ENCODE peak calls at places on chromosomes 12 and 14, in nine cellular contexts. One of them, this sample, is unnamed.

GRCh38 chr12:3700861-3701260 is 52.0 kb downstream of the CRACR2A start:
- DNase-seq in fibroblast of pulmonary artery: peak
- DNase-seq in foreskin fibroblast: peak
- DNase-seq in iPS-NIHi11: no peak
- DNase-seq in non-pigmented ciliary epithelial cell: no peak
- DNase-seq in uterus: no peak
- DNase-seq in ACHN: no peak
- DNase-seq in DMS153: no peak
- DNase-seq in NCI-H774: no peak
- DNase-seq in this sample: no peak

GRCh38 chr14:32450919-32451675 is 122.0 kb downstream of the AKAP6 start:
- DNase-seq in fibroblast of pulmonary artery: peak
- DNase-seq in foreskin fibroblast: no peak
- DNase-seq in NCI-H774: no peak
- DNase-seq in iPS-NIHi11: no peak
- DNase-seq in DMS153: no peak
- DNase-seq in non-pigmented ciliary epithelial cell: no peak
- DNase-seq in ACHN: no peak
- DNase-seq in uterus: no peak
- DNase-seq in this sample: no peak

GRCh38 chr14:26595922-26596721 is 1.7 kb downstream of the NOVA1 start:
- DNase-seq in iPS-NIHi11: no peak
- DNase-seq in foreskin fibroblast: no peak
- DNase-seq in uterus: no peak
- DNase-seq in non-pigmented ciliary epithelial cell: no peak
- DNase-seq in ACHN: no peak
- DNase-seq in NCI-H774: no peak
- DNase-seq in fibroblast of pulmonary artery: peak
- DNase-seq in DMS153: no peak
- DNase-seq in this sample: no peak

GRCh38 chr14:106729551-106729950 is 1203.2 kb downstream of the TMEM121 start:
- DNase-seq in uterus: no peak
- DNase-seq in non-pigmented ciliary epithelial cell: no peak
- DNase-seq in fibroblast of pulmonary artery: no peak
- DNase-seq in DMS153: no peak
- DNase-seq in iPS-NIHi11: no peak
- DNase-seq in NCI-H774: no peak
- DNase-seq in ACHN: no peak
- DNase-seq in foreskin fibroblast: no peak
- DNase-seq in this sample: no peak

GRCh38 chr12:95498968-95499367 is 25.0 kb downstream of the METAP2 start:
- DNase-seq in non-pigmented ciliary epithelial cell: no peak
- DNase-seq in fibroblast of pulmonary artery: no peak
- DNase-seq in DMS153: no peak
- DNase-seq in foreskin fibroblast: no peak
- DNase-seq in iPS-NIHi11: no peak
- DNase-seq in uterus: no peak
- DNase-seq in NCI-H774: no peak
- DNase-seq in ACHN: no peak
- DNase-seq in this sample: no peak

GRCh38 chr14:98120831-98121464 is 1151.0 kb downstream of the BCL11B start:
- DNase-seq in uterus: no peak
- DNase-seq in iPS-NIHi11: no peak
- DNase-seq in foreskin fibroblast: no peak
- DNase-seq in DMS153: no peak
- DNase-seq in ACHN: no peak
- DNase-seq in non-pigmented ciliary epithelial cell: no peak
- DNase-seq in fibroblast of pulmonary artery: no peak
- DNase-seq in NCI-H774: no peak
- DNase-seq in this sample: peak

GRCh38 chr12:52010692-52011601 is 4.2 kb downstream of the TAMALIN start:
- DNase-seq in DMS153: no peak
- DNase-seq in NCI-H774: no peak
- DNase-seq in uterus: no peak
- DNase-seq in fibroblast of pulmonary artery: no peak
- DNase-seq in non-pigmented ciliary epithelial cell: no peak
- DNase-seq in iPS-NIHi11: no peak
- DNase-seq in ACHN: no peak
- DNase-seq in foreskin fibroblast: no peak
- DNase-seq in this sample: no peak

GRCh38 chr14:96151242-96151641 is 53.4 kb upstream of the BDKRB2 start:
- DNase-seq in non-pigmented ciliary epithelial cell: no peak
- DNase-seq in fibroblast of pulmonary artery: no peak
- DNase-seq in iPS-NIHi11: no peak
- DNase-seq in foreskin fibroblast: no peak
- DNase-seq in ACHN: no peak
- DNase-seq in uterus: no peak
- DNase-seq in DMS153: no peak
- DNase-seq in NCI-H774: no peak
- DNase-seq in this sample: no peak

GRCh38 chr12:82300611-82301010 is 57.6 kb downstream of the CCDC59 start:
- DNase-seq in fibroblast of pulmonary artery: peak
- DNase-seq in NCI-H774: no peak
- DNase-seq in DMS153: no peak
- DNase-seq in non-pigmented ciliary epithelial cell: no peak
- DNase-seq in uterus: no peak
- DNase-seq in iPS-NIHi11: no peak
- DNase-seq in foreskin fibroblast: no peak
- DNase-seq in ACHN: no peak
- DNase-seq in this sample: no peak

GRCh38 chr14:97337670-97338069 is 540.5 kb downstream of the VRK1 start:
- DNase-seq in iPS-NIHi11: no peak
- DNase-seq in fibroblast of pulmonary artery: no peak
- DNase-seq in foreskin fibroblast: no peak
- DNase-seq in DMS153: no peak
- DNase-seq in non-pigmented ciliary epithelial cell: no peak
- DNase-seq in uterus: no peak
- DNase-seq in NCI-H774: no peak
- DNase-seq in ACHN: no peak
- DNase-seq in this sample: no peak

GRCh38 chr14:68412505-68413496 is 380.1 kb downstream of the ZFP36L1 start:
- DNase-seq in uterus: no peak
- DNase-seq in DMS153: no peak
- DNase-seq in non-pigmented ciliary epithelial cell: no peak
- DNase-seq in iPS-NIHi11: no peak
- DNase-seq in NCI-H774: no peak
- DNase-seq in ACHN: no peak
- DNase-seq in foreskin fibroblast: no peak
- DNase-seq in fibroblast of pulmonary artery: no peak
- DNase-seq in this sample: no peak

GRCh38 chr14:29035129-29035528 is 268.5 kb downstream of the FOXG1 start:
- DNase-seq in non-pigmented ciliary epithelial cell: no peak
- DNase-seq in foreskin fibroblast: no peak
- DNase-seq in DMS153: no peak
- DNase-seq in uterus: no peak
- DNase-seq in ACHN: no peak
- DNase-seq in NCI-H774: no peak
- DNase-seq in iPS-NIHi11: no peak
- DNase-seq in fibroblast of pulmonary artery: no peak
- DNase-seq in this sample: no peak

GRCh38 chr12:52252728-52253328 is 19.8 kb downstream of the KRT7 start:
- DNase-seq in non-pigmented ciliary epithelial cell: no peak
- DNase-seq in foreskin fibroblast: no peak
- DNase-seq in DMS153: no peak
- DNase-seq in iPS-NIHi11: no peak
- DNase-seq in fibroblast of pulmonary artery: no peak
- DNase-seq in NCI-H774: no peak
- DNase-seq in uterus: no peak
- DNase-seq in ACHN: peak
- DNase-seq in this sample: no peak

GRCh38 chr12:62601765-62602444 is 135.3 kb downstream of the MON2 start:
- DNase-seq in fibroblast of pulmonary artery: no peak
- DNase-seq in ACHN: no peak
- DNase-seq in DMS153: no peak
- DNase-seq in iPS-NIHi11: no peak
- DNase-seq in non-pigmented ciliary epithelial cell: no peak
- DNase-seq in foreskin fibroblast: no peak
- DNase-seq in NCI-H774: no peak
- DNase-seq in uterus: no peak
- DNase-seq in this sample: no peak

GRCh38 chr14:33755358-33755757 is 195.5 kb downstream of the EGLN3 start:
- DNase-seq in NCI-H774: no peak
- DNase-seq in fibroblast of pulmonary artery: no peak
- DNase-seq in uterus: no peak
- DNase-seq in iPS-NIHi11: no peak
- DNase-seq in non-pigmented ciliary epithelial cell: no peak
- DNase-seq in foreskin fibroblast: no peak
- DNase-seq in DMS153: no peak
- DNase-seq in ACHN: no peak
- DNase-seq in this sample: no peak

GRCh38 chr12:96371138-96371786 is 29.0 kb downstream of the CDK17 start:
- DNase-seq in ACHN: no peak
- DNase-seq in DMS153: no peak
- DNase-seq in foreskin fibroblast: no peak
- DNase-seq in non-pigmented ciliary epithelial cell: no peak
- DNase-seq in iPS-NIHi11: no peak
- DNase-seq in fibroblast of pulmonary artery: no peak
- DNase-seq in uterus: no peak
- DNase-seq in NCI-H774: no peak
- DNase-seq in this sample: no peak

GRCh38 chr12:17954788-17955187 is 135.2 kb downstream of the RERGL start:
- DNase-seq in iPS-NIHi11: no peak
- DNase-seq in fibroblast of pulmonary artery: no peak
- DNase-seq in DMS153: no peak
- DNase-seq in foreskin fibroblast: no peak
- DNase-seq in ACHN: no peak
- DNase-seq in uterus: no peak
- DNase-seq in non-pigmented ciliary epithelial cell: no peak
- DNase-seq in NCI-H774: no peak
- DNase-seq in this sample: no peak

GRCh38 chr14:99185436-99186068 is 86.4 kb downstream of the BCL11B start:
- DNase-seq in fibroblast of pulmonary artery: no peak
- DNase-seq in non-pigmented ciliary epithelial cell: no peak
- DNase-seq in foreskin fibroblast: no peak
- DNase-seq in iPS-NIHi11: no peak
- DNase-seq in uterus: no peak
- DNase-seq in ACHN: no peak
- DNase-seq in NCI-H774: no peak
- DNase-seq in DMS153: no peak
- DNase-seq in this sample: peak

This sample was measured in stimulated activated naive CD8-positive, alpha-beta T cell treated with anti-CD3 and anti-CD28 coated beads, Interleukin-15, amount 100 ng/mL, for 72 hours.